ENCODE peak calls at places on chromosomes 16 and 17, in six cellular contexts. E is A549, S is HepG2, C is WTC11, B is GM12878, W is K562. I is an unnamed sample.

GRCh38 chr16:73274140-73274539 is 226.2 kb upstream of the ZFHX3 start:
- DNase-seq in E (no peak), S (no peak), C (no peak), B (no peak), W (no peak), I (no peak)

GRCh38 chr16:88979616-88980015 is 2.6 kb upstream of the CBFA2T3 start:
- DNase-seq in E (no peak), S (no peak), C (no peak), B (no peak), W (no peak), I (no peak)

GRCh38 chr16:75534560-75535205 is 1.2 kb downstream of the CHST5 start:
- DNase-seq in E (no peak), S (no peak), C (no peak), B (no peak), W (no peak), I (no peak)

GRCh38 chr17:8913091-8913490 is 45.6 kb upstream of the PIK3R6 start:
- DNase-seq in E (no peak), S (no peak), C (no peak), B (no peak), W (no peak), I (no peak)

GRCh38 chr17:7707446-7707845 is 2.4 kb downstream of the EFNB3 start:
- DNase-seq in E (no peak), S (no peak), C (peak), B (no peak), W (no peak), I (no peak)

GRCh38 chr16:17246974-17247718 is 223.6 kb downstream of the XYLT1 start:
- DNase-seq in E (no peak), S (no peak), C (no peak), B (no peak), W (no peak), I (no peak)

GRCh38 chr17:7191069-7191468 is 11.9 kb upstream of the ASGR1 start:
- DNase-seq in E (no peak), S (no peak), C (no peak), B (no peak), W (no peak), I (no peak)

GRCh38 chr17:50893183-50893993 is 27.2 kb upstream of the TOB1 start:
- DNase-seq in E (peak), S (peak), C (no peak), B (no peak), W (peak), I (peak)

GRCh38 chr16:68013440-68013839 is 2.3 kb downstream of the DPEP2NB start:
- DNase-seq in E (no peak), S (no peak), C (no peak), B (no peak), W (no peak), I (no peak)

GRCh38 chr17:6346387-6346786 is 88.5 kb downstream of the AIPL1 start:
- DNase-seq in E (no peak), S (no peak), C (no peak), B (no peak), W (no peak), I (no peak)

GRCh38 chr16:74699666-74700065 is 996 bp downstream of the MLKL start:
- DNase-seq in E (peak), S (no peak), C (no peak), B (no peak), W (no peak), I (no peak)

GRCh38 chr17:44005865-44006580 is 1.6 kb downstream of the NAGS start:
- DNase-seq in E (peak), S (no peak), C (peak), B (no peak), W (no peak), I (no peak)

GRCh38 chr17:1789936-1790335 is 28.1 kb downstream of the SERPINF1 start:
- DNase-seq in E (no peak), S (no peak), C (no peak), B (no peak), W (no peak), I (no peak)

GRCh38 chr17:78979780-78980623 is at the start of gene LGALS3BP:
- DNase-seq in E (peak), S (peak), C (peak), B (no peak), W (peak), I (peak)

GRCh38 chr16:80806957-80807356 is 2.6 kb upstream of the CDYL2 start:
- DNase-seq in E (peak), S (peak), C (no peak), B (no peak), W (no peak), I (no peak)

GRCh38 chr17:36928450-36929125 is 8.7 kb upstream of the LHX1 start:
- DNase-seq in E (no peak), S (no peak), C (no peak), B (no peak), W (no peak), I (no peak)

GRCh38 chr16:26413780-26414179 is 652.9 kb upstream of the C16orf82 start:
- DNase-seq in E (no peak), S (no peak), C (no peak), B (no peak), W (no peak), I (no peak)

GRCh38 chr17:7328840-7329359 is at the start of gene NEURL4:
- DNase-seq in E (peak), S (no peak), C (peak), B (no peak), W (no peak), I (no peak)

GRCh38 chr17:79979841-79980215 is 55.8 kb downstream of the TBC1D16 start:
- DNase-seq in E (no peak), S (no peak), C (peak), B (no peak), W (no peak), I (no peak)

GRCh38 chr17:15954222-15954621 is 9.3 kb downstream of the ADORA2B start:
- DNase-seq in E (peak), S (no peak), C (no peak), B (no peak), W (no peak), I (peak)

GRCh38 chr17:78132086-78132676 is 1.6 kb downstream of the TMC8 start:
- DNase-seq in E (no peak), S (no peak), C (peak), B (no peak), W (no peak), I (no peak)

GRCh38 chr16:71882505-71883192 is 1.3 kb downstream of the ZNF821 start:
- DNase-seq in E (peak), S (peak), C (peak), B (peak), W (peak), I (peak)

GRCh38 chr16:75420987-75421819 is 12.1 kb downstream of the CFDP1 start:
- DNase-seq in E (peak), S (peak), C (peak), B (no peak), W (peak), I (no peak)

GRCh38 chr17:17502741-17503565 is 6.8 kb upstream of the RASD1 start:
- DNase-seq in E (no peak), S (no peak), C (no peak), B (no peak), W (no peak), I (no peak)

GRCh38 chr16:67555795-67556212 is 6.5 kb upstream of the CTCF start:
- DNase-seq in E (no peak), S (no peak), C (no peak), B (no peak), W (no peak), I (peak)

DNA sequence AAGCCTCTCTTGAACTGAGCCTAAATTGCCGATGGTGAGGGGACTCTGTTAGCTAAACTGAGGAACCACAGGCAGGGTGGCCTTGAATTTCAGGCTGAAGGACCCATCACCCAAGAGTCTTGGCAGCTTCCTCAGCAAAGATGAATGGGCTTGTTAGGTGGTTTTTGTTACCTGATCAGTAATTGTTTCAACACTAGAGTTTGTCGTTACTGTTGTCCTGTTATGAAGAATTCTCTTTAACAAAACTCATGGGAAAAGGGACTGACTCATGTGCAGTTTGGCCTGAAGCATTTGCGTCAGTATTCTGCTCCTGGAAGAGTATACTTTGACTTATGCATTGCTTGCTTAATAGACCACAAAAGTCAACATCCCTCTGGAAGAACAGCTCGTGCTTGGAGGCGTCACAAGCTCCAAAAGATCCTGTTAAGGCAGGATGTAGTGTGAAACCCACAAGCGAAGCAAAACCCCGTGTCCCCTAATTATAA is 206.0 kb downstream of the IRX3 start:
- DNase-seq in E (peak), S (peak), C (no peak), B (no peak), W (no peak), I (no peak)
- TF ChIP-seq MAX in E (peak), S (peak), C (no peak), B (no peak), W (no peak), I (no peak)

DNA sequence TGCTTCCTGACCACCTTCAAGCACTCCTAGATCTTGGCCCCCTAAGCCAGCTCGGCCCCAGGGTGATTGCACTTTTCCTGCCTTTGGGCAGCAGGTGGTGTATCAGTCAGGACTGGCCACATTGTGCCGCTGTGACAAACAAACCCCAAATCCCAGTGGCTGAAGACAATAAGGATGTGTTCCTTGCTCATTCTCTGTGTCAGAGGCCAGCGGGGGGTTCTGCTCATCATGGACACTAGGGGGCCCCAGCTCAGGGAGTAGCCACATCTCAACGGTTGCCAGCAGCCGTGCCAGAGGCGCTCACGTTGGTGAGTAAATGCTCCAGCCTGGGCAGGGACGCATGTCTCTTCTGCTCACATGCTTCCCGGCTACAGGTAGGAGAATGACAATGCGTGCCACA is 60.4 kb downstream of the ZDHHC7 start:
- DNase-seq in E (peak), S (peak), C (peak), B (no peak), W (peak), I (no peak)
- TF ChIP-seq MAX in E (no peak), S (no peak), C (no peak), B (no peak), W (no peak), I (no peak)

GRCh38 chr17:12856451-12856850 is 67.2 kb downstream of the ARHGAP44 start:
- DNase-seq in E (no peak), S (no peak), C (no peak), B (no peak), W (no peak), I (no peak)

GRCh38 chr17:12857592-12857991 is 68.3 kb downstream of the ARHGAP44 start:
- DNase-seq in E (no peak), S (no peak), C (no peak), B (no peak), W (no peak), I (no peak)

GRCh38 chr17:12853921-12854320 is 64.6 kb downstream of the ARHGAP44 start:
- DNase-seq in E (peak), S (no peak), C (no peak), B (no peak), W (no peak), I (no peak)

GRCh38 chr17:12850996-12851395 is 61.7 kb downstream of the ARHGAP44 start:
- DNase-seq in E (no peak), S (no peak), C (no peak), B (no peak), W (no peak), I (no peak)

GRCh38 chr17:12851901-12852435 is 62.7 kb downstream of the ARHGAP44 start:
- DNase-seq in E (no peak), S (no peak), C (no peak), B (no peak), W (no peak), I (no peak)
- TF ChIP-seq MAX in E (no peak), S (no peak), C (no peak), B (no peak), W (no peak), I (no peak)

DNA sequence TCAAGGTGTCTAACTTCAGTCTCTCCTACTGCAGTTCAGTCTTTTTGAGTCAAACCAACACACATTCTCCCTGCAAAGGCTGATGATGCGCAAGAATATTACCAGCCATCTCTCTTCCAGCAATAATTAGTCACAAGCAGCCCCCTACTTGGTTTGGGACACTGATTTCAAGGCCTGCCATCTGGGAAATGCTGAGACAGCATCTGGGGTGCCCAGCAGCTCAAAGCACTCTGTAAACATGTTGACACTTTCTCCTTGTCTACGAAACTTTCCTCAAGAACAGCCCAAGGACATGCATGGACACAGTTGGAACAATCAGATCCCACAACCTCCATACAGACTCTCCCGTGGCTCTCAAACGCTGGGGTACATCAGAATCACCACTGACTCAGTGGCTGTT is 149.2 kb upstream of the RPL38 start:
- DNase-seq in E (no peak), S (no peak), C (no peak), B (no peak), W (no peak), I (no peak)
- TF ChIP-seq MAX in E (no peak), S (no peak), C (no peak), B (no peak), W (no peak), I (no peak)

GRCh38 chr16:2499890-2500633 is 13.7 kb upstream of the ATP6V0C start:
- DNase-seq in E (no peak), S (no peak), C (no peak), B (no peak), W (no peak), I (no peak)

GRCh38 chr16:2500634-2500936 is 13.2 kb upstream of the ATP6V0C start:
- DNase-seq in E (no peak), S (no peak), C (peak), B (no peak), W (no peak), I (no peak)

GRCh38 chr16:2499454-2499853 is 14.3 kb upstream of the ATP6V0C start:
- DNase-seq in E (no peak), S (no peak), C (no peak), B (no peak), W (no peak), I (no peak)

GRCh38 chr16:2501938-2502900 is 11.5 kb upstream of the ATP6V0C start:
- DNase-seq in E (no peak), S (no peak), C (no peak), B (no peak), W (no peak), I (no peak)

GRCh38 chr16:2500937-2501750 is 12.6 kb upstream of the ATP6V0C start:
- DNase-seq in E (peak), S (peak), C (peak), B (peak), W (peak), I (no peak)
- TF ChIP-seq MAX in E (peak), S (peak), C (no peak), B (no peak), W (no peak), I (no peak)

GRCh38 chr17:58756246-58757161 is 850 bp downstream of the PPM1E start:
- DNase-seq in E (no peak), S (no peak), C (peak), B (no peak), W (peak), I (no peak)

GRCh38 chr17:58755269-58755576 is 431 bp upstream of the PPM1E start:
- DNase-seq in E (no peak), S (no peak), C (no peak), B (no peak), W (no peak), I (no peak)

GRCh38 chr17:58753026-58753425 is 2.6 kb upstream of the PPM1E start:
- DNase-seq in E (no peak), S (no peak), C (no peak), B (no peak), W (no peak), I (no peak)

GRCh38 chr17:58757162-58757613 is 1.5 kb downstream of the PPM1E start:
- DNase-seq in E (no peak), S (no peak), C (no peak), B (no peak), W (no peak), I (no peak)

GRCh38 chr17:58755577-58756245 is at the start of gene PPM1E:
- DNase-seq in E (peak), S (peak), C (peak), B (no peak), W (peak), I (no peak)
- TF ChIP-seq MAX in E (peak), S (no peak), C (peak), B (no peak), W (peak), I (no peak)

DNA sequence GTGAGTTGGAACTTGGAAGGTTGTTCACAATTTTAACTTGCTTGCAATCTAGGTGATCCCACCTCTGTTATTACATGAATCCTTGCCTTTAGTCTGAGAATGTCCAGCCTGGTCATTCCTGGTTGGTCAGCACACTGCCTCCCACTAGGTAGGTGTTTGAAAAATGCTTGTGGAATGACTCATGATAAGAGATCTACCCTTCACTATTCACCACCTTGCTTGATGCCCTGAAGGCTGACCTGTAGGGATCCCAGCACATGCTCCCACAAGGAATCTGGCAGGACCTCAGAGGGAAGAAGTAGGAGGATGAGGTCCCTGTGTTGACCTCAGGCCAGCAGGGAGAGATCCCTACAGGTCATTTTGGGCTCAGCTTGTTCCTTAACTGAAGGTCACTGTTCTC is 30.2 kb upstream of the ABCA3 start:
- DNase-seq in E (no peak), S (no peak), C (no peak), B (no peak), W (no peak), I (no peak)
- TF ChIP-seq MAX in E (no peak), S (no peak), C (no peak), B (no peak), W (no peak), I (no peak)

DNA sequence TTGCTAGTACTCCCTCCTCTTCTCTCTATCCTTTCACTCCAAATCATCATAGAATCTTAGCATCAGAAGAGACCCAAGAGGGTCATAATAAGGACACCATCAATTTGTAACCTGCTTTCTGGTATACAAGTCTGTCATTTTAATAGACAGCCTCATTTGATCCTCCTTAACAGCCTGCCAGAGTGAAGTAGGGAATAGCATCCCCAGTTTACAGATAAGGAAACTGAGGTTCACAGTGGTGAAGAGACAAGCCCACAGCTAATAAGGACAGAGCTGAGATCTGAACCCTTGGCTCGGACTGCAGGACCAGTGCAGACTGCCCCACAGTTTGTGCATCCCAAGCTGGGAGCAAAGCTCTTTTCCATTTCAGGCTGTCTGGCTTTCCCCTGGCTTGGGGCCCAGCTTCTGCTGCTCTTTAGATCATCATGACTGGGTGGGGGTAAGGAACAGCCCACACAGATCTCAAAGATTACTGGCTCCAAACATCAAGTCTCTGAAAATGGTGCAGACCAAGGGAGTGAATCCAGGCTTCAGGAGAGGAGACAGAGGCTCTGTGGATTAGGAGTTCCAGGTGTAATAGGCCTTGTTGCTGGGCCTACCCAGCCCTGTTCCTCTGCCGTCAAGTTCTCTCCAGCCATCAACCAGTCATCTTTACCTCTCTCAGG is 10.3 kb upstream of the IGFBP4 start:
- DNase-seq in E (no peak), S (no peak), C (no peak), B (no peak), W (peak), I (no peak)
- TF ChIP-seq MAX in E (no peak), S (no peak), C (no peak), B (no peak), W (no peak), I (no peak)

DNA sequence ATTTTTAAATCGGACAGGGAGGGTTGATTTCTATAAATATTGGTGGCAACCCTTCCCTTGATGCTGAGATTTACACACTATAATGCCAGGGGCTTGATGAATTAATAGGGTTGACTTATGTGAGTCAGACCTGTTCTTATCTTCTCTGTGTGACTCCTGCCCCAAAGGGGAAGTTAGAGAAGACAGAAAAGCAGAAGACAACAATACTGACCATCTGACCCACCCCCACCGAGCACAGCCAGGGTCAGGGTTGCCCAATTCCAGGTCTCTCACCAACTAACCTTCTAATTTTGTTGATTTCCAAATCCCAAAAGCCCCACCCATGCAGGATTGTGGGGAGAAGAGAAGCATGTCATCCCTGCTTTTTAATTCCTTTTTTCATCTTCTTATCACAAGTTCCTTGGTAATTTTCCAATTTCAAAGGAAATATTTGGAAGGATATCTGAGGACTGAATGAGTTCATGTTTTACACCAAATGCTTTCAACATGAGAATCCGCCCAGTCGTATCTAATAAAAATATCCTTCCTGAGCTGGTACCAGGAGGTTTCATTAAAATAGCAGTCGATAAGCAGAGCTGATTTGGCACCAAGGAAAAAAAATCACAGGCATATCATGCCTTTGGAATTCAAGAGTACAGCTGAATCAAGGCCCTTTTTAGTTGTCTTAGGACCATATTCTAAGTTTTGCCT is 603.4 kb upstream of the CDH11 start:
- DNase-seq in E (no peak), S (no peak), C (no peak), B (no peak), W (no peak), I (no peak)
- TF ChIP-seq MAX in E (no peak), S (no peak), C (no peak), B (no peak), W (no peak), I (no peak)